ENCODE peak calls at places on chromosomes 4 and X, in four cellular contexts. One of them, this sample, is unnamed.

GRCh38 chrX:332916-333610 is 14.5 kb upstream of the GTPBP6 start:
- DNase-seq in astrocyte of the spinal cord: no peak
- DNase-seq in A549: no peak
- DNase-seq in NCI-H774: no peak
- DNase-seq in this sample: no peak

GRCh38 chr4:20044936-20045335 is 206.8 kb upstream of the SLIT2 start:
- DNase-seq in astrocyte of the spinal cord: no peak
- DNase-seq in A549: no peak
- DNase-seq in NCI-H774: no peak
- DNase-seq in this sample: no peak

GRCh38 chr4:113547487-113548042 is 214.0 kb downstream of the CAMK2D start:
- DNase-seq in astrocyte of the spinal cord: peak; percentile 95
- DNase-seq in A549: peak; percentile 93
- DNase-seq in NCI-H774: peak; percentile 25
- DNase-seq in this sample: peak; percentile 39

GRCh38 chr4:15690020-15690809 is 8.6 kb downstream of the FAM200B start:
- DNase-seq in astrocyte of the spinal cord: peak; percentile 95
- DNase-seq in A549: peak; percentile 88
- DNase-seq in NCI-H774: no peak
- DNase-seq in this sample: no peak

GRCh38 chrX:31459361-31459760 is 387.5 kb upstream of the FTHL17 start:
- DNase-seq in astrocyte of the spinal cord: no peak
- DNase-seq in A549: no peak
- DNase-seq in NCI-H774: no peak
- DNase-seq in this sample: no peak

GRCh38 chrX:111090458-111090857 is 5.5 kb upstream of the PAK3 start:
- DNase-seq in astrocyte of the spinal cord: no peak
- DNase-seq in A549: no peak
- DNase-seq in NCI-H774: no peak
- DNase-seq in this sample: no peak

GRCh38 chr4:185534534-185534849 is 815 bp downstream of the PDLIM3 start:
- DNase-seq in astrocyte of the spinal cord: no peak
- DNase-seq in A549: no peak
- DNase-seq in NCI-H774: no peak
- DNase-seq in this sample: no peak

GRCh38 chr4:3760833-3761232 is 5.4 kb upstream of the ADRA2C start:
- DNase-seq in astrocyte of the spinal cord: no peak
- DNase-seq in A549: no peak
- DNase-seq in NCI-H774: no peak
- DNase-seq in this sample: no peak

GRCh38 chr4:121256887-121257426 is 92.8 kb upstream of the TNIP3 start:
- DNase-seq in astrocyte of the spinal cord: no peak
- DNase-seq in A549: no peak
- DNase-seq in NCI-H774: no peak
- DNase-seq in this sample: no peak

GRCh38 chrX:48864210-48864609 is 28.8 kb upstream of the PCSK1N start:
- DNase-seq in astrocyte of the spinal cord: peak; percentile 40
- DNase-seq in A549: no peak
- DNase-seq in NCI-H774: no peak
- DNase-seq in this sample: no peak

GRCh38 chrX:148670277-148670676 is 169.9 kb downstream of the AFF2 start:
- DNase-seq in astrocyte of the spinal cord: no peak
- DNase-seq in A549: no peak
- DNase-seq in NCI-H774: no peak
- DNase-seq in this sample: no peak

GRCh38 chrX:26783512-26784225 is 567.7 kb downstream of the MAGEB5 start:
- DNase-seq in astrocyte of the spinal cord: peak; percentile 20
- DNase-seq in A549: peak; percentile 40
- DNase-seq in NCI-H774: no peak
- DNase-seq in this sample: peak; percentile 5

GRCh38 chr4:1113311-1114009 is at the start of gene RNF212:
- DNase-seq in astrocyte of the spinal cord: no peak
- DNase-seq in A549: peak; percentile 49
- DNase-seq in NCI-H774: no peak
- DNase-seq in this sample: peak; percentile 73

GRCh38 chr4:76689079-76689817 is 208.7 kb downstream of the SOWAHB start:
- DNase-seq in astrocyte of the spinal cord: peak; percentile 39
- DNase-seq in A549: peak; percentile 31
- DNase-seq in NCI-H774: peak; percentile 48
- DNase-seq in this sample: peak; percentile 56

GRCh38 chrX:94401426-94401825 is 727.4 kb downstream of the FAM133A start:
- DNase-seq in astrocyte of the spinal cord: no peak
- DNase-seq in A549: peak; percentile 0
- DNase-seq in NCI-H774: no peak
- DNase-seq in this sample: no peak

GRCh38 chrX:101550825-101551767 is 749 bp downstream of the ARMCX1 start:
- DNase-seq in astrocyte of the spinal cord: peak; percentile 41
- DNase-seq in A549: no peak
- DNase-seq in NCI-H774: no peak
- DNase-seq in this sample: no peak

GRCh38 chr4:3836041-3836801 is 70.0 kb downstream of the ADRA2C start:
- DNase-seq in astrocyte of the spinal cord: no peak
- DNase-seq in A549: no peak
- DNase-seq in NCI-H774: no peak
- DNase-seq in this sample: no peak